ENCODE peak calls at places on chromosomes 4 and X, in four cellular contexts. X is testis, U is IMR-90, N is uterus. A is an unnamed sample.

GRCh38 chr4:10761903-10762302 is 77.3 kb upstream of the CLNK start:
- DNase-seq in X (no peak), U (peak; percentile 62), N (no peak), A (no peak)

GRCh38 chrX:47568656-47569295 is 7.8 kb downstream of the ARAF start:
- DNase-seq in X (no peak), U (no peak), N (no peak), A (no peak)

GRCh38 chrX:103774070-103774642 is 2.5 kb upstream of the PLP1 start:
- DNase-seq in X (peak; percentile 41), U (peak; percentile 52), N (no peak), A (no peak)

GRCh38 chrX:63330681-63331080 is 20.5 kb downstream of the SPIN4 start:
- DNase-seq in X (no peak), U (no peak), N (no peak), A (peak; percentile 66)

GRCh38 chr4:108224628-108225053 is 55.9 kb upstream of the LEF1 start:
- DNase-seq in X (peak; percentile 65), U (peak; percentile 13), N (no peak), A (no peak)

GRCh38 chr4:98728433-98728832 is 70.0 kb upstream of the TSPAN5 start:
- DNase-seq in X (no peak), U (peak; percentile 69), N (no peak), A (peak; percentile 59)

GRCh38 chr4:162015090-162015489 is 148.7 kb downstream of the FSTL5 start:
- DNase-seq in X (no peak), U (peak; percentile 24), N (no peak), A (no peak)

GRCh38 chr4:111016416-111016815 is 393.5 kb upstream of the PITX2 start:
- DNase-seq in X (no peak), U (no peak), N (no peak), A (no peak)

GRCh38 chr4:47786958-47787370 is 50.9 kb downstream of the CORIN start:
- DNase-seq in X (no peak), U (no peak), N (no peak), A (no peak)

GRCh38 chrX:24025741-24026402 is 1.1 kb downstream of the KLHL15 start:
- DNase-seq in X (no peak), U (peak; percentile 81), N (no peak), A (no peak)

GRCh38 chr4:143728171-143728570 is 27.7 kb upstream of the FREM3 start:
- DNase-seq in X (no peak), U (peak; percentile 0), N (no peak), A (no peak)

GRCh38 chrX:107542500-107542899 is 85.8 kb upstream of the PRPS1 start:
- DNase-seq in X (peak; percentile 21), U (peak; percentile 34), N (no peak), A (no peak)

DNA sequence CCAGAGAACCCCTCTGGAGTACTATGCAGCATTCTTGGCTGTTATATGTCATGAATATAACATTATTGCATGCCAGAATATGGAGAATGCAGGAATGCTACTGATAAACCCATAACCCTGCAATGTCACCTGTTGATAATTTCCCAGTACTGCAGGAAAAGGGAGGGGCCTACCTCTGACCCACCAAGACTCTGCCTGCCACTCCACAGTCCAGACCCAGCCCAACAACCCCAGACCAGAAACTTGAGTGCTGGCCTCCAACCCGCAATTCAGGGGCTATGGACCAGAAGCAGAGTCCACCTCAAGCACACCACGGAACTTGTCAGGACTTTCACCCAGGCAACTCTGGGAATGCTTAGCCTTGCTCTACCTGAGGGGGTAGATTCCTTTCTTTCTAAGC is 92.9 kb upstream of the WDR44 start:
- DNase-seq in X (no peak), U (no peak), N (no peak), A (no peak)
- H3K4me1 ChIP-seq in X (no peaks in the 10 kb centered on the region), U (peaks cover 1% of the 10 kb centered on the region), N (no peaks in the 10 kb centered on the region), A (no peaks in the 10 kb centered on the region)

DNA sequence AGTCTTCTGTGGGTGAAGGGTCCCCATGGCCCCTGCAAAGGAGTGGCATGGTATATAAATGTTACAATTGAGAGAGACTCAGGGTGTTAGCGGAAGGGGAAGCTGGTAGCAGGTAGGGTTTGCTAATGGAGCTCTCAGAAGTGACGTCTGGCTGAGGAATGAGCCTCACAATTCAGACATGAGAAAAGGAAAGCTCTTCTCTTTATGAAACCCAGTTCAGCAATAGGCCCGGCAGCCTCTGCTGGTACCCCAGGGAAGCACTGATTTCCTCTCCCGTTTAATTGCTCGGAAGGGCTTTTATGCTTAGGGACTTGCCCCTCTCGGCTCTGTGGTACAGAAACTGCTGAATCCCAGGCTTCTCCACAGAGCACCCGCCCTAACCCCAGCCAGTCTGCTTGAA is 19.4 kb upstream of the AFAP1 start:
- DNase-seq in X (no peak), U (no peak), N (no peak), A (no peak)
- H3K4me1 ChIP-seq in X (no peaks in the 10 kb centered on the region), U (peaks cover 20% of the 10 kb centered on the region), N (peaks cover 14% of the 10 kb centered on the region), A (peaks cover 86% of the 10 kb centered on the region)

GRCh38 chr4:88616275-88616996 is 24.2 kb downstream of the HERC3 start:
- DNase-seq in X (no peak), U (peak; percentile 77), N (no peak), A (no peak)

GRCh38 chr4:88614058-88614457 is 21.8 kb downstream of the HERC3 start:
- DNase-seq in X (no peak), U (no peak), N (no peak), A (no peak)

GRCh38 chr4:88609387-88609786 is 17.1 kb downstream of the HERC3 start:
- DNase-seq in X (no peak), U (no peak), N (no peak), A (no peak)

GRCh38 chr4:88610771-88611170 is 18.5 kb downstream of the HERC3 start:
- DNase-seq in X (peak; percentile 57), U (peak; percentile 31), N (peak; percentile 72), A (no peak)

GRCh38 chr4:88613417-88613875 is 21.2 kb downstream of the HERC3 start:
- DNase-seq in X (no peak), U (no peak), N (no peak), A (no peak)
- H3K4me1 ChIP-seq in X (peaks cover 9% of the 10 kb centered on the region), U (peaks cover 18% of the 10 kb centered on the region), N (peaks cover 7% of the 10 kb centered on the region), A (peaks cover 47% of the 10 kb centered on the region)

DNA sequence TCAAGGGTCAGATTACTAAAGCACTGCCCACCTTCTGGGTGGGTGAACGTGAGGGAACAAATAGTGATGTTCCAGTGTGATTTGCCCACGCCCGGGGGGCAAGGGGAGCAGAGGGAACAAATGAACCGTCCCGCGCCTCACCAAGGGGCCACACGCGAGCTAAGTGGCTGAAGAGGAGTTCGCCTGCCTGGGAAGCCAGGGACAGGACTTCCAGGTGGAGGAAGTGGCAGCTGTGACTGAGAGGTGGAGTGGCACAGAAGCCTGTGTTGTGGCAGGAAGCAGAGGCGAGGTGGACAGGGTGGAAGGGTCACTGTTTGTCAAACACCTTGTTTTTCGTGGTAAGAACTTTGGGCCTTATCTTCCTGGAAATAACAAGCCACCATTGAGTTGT is 9.0 kb upstream of the SORBS2 start:
- DNase-seq in X (no peak), U (no peak), N (no peak), A (no peak)
- H3K4me1 ChIP-seq in X (no peaks in the 10 kb centered on the region), U (no peaks in the 10 kb centered on the region), N (no peaks in the 10 kb centered on the region), A (peaks cover 6% of the 10 kb centered on the region)

DNA sequence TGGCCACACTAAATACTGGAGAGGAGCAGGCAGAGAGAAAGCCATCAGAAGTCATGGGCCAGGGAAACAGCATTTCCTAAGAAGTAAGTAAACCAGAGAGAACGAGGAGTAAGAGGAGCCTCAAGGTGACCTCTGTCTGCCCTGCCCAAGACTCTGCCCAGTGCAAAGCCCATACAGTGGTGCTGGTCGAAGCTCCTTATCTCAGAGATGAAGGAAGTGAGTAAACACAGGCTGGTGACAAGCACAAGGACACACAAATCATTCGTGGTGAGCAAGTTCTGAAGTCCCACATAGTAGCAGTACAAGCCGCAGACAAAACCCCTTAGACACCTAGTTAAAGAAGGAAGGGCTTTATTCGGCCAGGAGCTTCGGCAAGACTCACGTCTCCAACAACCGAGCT is 62.7 kb downstream of the DCTD start:
- DNase-seq in X (no peak), U (no peak), N (no peak), A (no peak)
- H3K4me1 ChIP-seq in X (no peaks in the 10 kb centered on the region), U (no peaks in the 10 kb centered on the region), N (no peaks in the 10 kb centered on the region), A (no peaks in the 10 kb centered on the region)